ENCODE peak calls at places on chromosome 16, in four cellular contexts. N is fibroblast of lung, P is adipocyte, O is left ventricle myocardium inferior. F is an unnamed sample.

GRCh38 chr16:47033176-47033575 is 59.7 kb upstream of the DNAJA2 start:
- DNase-seq in N (no peak), P (no peak), O (no peak), F (no peak)

GRCh38 chr16:89651584-89651983 is 5.9 kb downstream of the CHMP1A start:
- DNase-seq in N (no peak), P (no peak), O (no peak), F (no peak)

GRCh38 chr16:87984868-87985267 is 33.6 kb downstream of the BANP start:
- DNase-seq in N (no peak), P (no peak), O (no peak), F (no peak)

GRCh38 chr16:18582902-18583301 is 21.0 kb upstream of the NOMO2 start:
- DNase-seq in N (no peak), P (no peak), O (no peak), F (no peak)

GRCh38 chr16:72015124-72015523 is 6.6 kb downstream of the DHODH start:
- DNase-seq in N (no peak), P (no peak), O (no peak), F (no peak)

GRCh38 chr16:19505600-19506303 is 16.1 kb downstream of the GDE1 start:
- DNase-seq in N (peak; percentile 80), P (peak; percentile 28), O (no peak), F (peak; percentile 64)

GRCh38 chr16:88651276-88651988 is 579 bp upstream of the CYBA start:
- DNase-seq in N (no peak), P (no peak), O (peak; percentile 48), F (no peak)

GRCh38 chr16:84255050-84255810 is 15.4 kb upstream of the KCNG4 start:
- DNase-seq in N (no peak), P (no peak), O (no peak), F (no peak)

GRCh38 chr16:55056585-55057520 is 126.2 kb downstream of the IRX5 start:
- DNase-seq in N (peak; percentile 2), P (peak; percentile 31), O (no peak), F (peak; percentile 36)

GRCh38 chr16:55297062-55297909 is 26.7 kb upstream of the IRX6 start:
- DNase-seq in N (peak; percentile 70), P (no peak), O (no peak), F (peak; percentile 80)

GRCh38 chr16:51041546-51041945 is 109.5 kb downstream of the SALL1 start:
- DNase-seq in N (no peak), P (no peak), O (no peak), F (no peak)

GRCh38 chr16:3810198-3810664 is 70.3 kb downstream of the CREBBP start:
- DNase-seq in N (no peak), P (no peak), O (no peak), F (no peak)

GRCh38 chr16:28609631-28610594 is at the start of gene SULT1A1:
- DNase-seq in N (no peak), P (no peak), O (peak; percentile 65), F (no peak)

GRCh38 chr16:79047337-79047736 is 553.2 kb downstream of the MAF start:
- DNase-seq in N (no peak), P (no peak), O (no peak), F (no peak)

GRCh38 chr16:53022374-53022773 is 30.3 kb downstream of the CHD9NB start:
- DNase-seq in N (peak; percentile 30), P (peak; percentile 84), O (no peak), F (peak; percentile 44)

GRCh38 chr16:87855852-87856715 is 13.2 kb downstream of the SLC7A5 start:
- DNase-seq in N (peak; percentile 52), P (no peak), O (peak; percentile 60), F (no peak)

GRCh38 chr16:88880226-88881051 is 14.0 kb upstream of the PABPN1L start:
- DNase-seq in N (no peak), P (no peak), O (no peak), F (no peak)

GRCh38 chr16:8634991-8635736 is 13.7 kb downstream of the METTL22 start:
- DNase-seq in N (peak; percentile 25), P (no peak), O (no peak), F (no peak)

GRCh38 chr16:27526169-27526568 is 23.5 kb downstream of the GTF3C1 start:
- DNase-seq in N (no peak), P (no peak), O (peak; percentile 75), F (no peak)

GRCh38 chr16:27639588-27640276 is 89.8 kb downstream of the KATNIP start:
- DNase-seq in N (peak; percentile 48), P (peak; percentile 65), O (no peak), F (peak; percentile 24)

GRCh38 chr16:29662729-29663019 is 373 bp upstream of the SPN start:
- DNase-seq in N (no peak), P (no peak), O (no peak), F (no peak)

GRCh38 chr16:21217121-21217520 is 5.7 kb upstream of the ZP2 start:
- DNase-seq in N (no peak), P (no peak), O (no peak), F (no peak)

GRCh38 chr16:57667526-57668258 is 414 bp upstream of the ADGRG3 start:
- DNase-seq in N (no peak), P (no peak), O (peak; percentile 34), F (no peak)

GRCh38 chr16:832652-833336 is 32.3 kb upstream of the GNG13 start:
- DNase-seq in N (no peak), P (no peak), O (no peak), F (no peak)

GRCh38 chr16:66984902-66985311 is 3.5 kb upstream of the CES4A start:
- DNase-seq in N (no peak), P (no peak), O (no peak), F (no peak)

GRCh38 chr16:73010150-73010676 is 37.7 kb downstream of the ZFHX3 start:
- DNase-seq in N (no peak), P (no peak), O (no peak), F (no peak)

GRCh38 chr16:66274335-66275110 is 92.0 kb upstream of the CDH5 start:
- DNase-seq in N (peak; percentile 36), P (peak; percentile 77), O (no peak), F (no peak)

GRCh38 chr16:29808219-29808900 is 2.0 kb downstream of the MAZ start:
- DNase-seq in N (no peak), P (no peak), O (no peak), F (no peak)

GRCh38 chr16:71796501-71796900 is 12.1 kb downstream of the AP1G1 start:
- DNase-seq in N (peak; percentile 47), P (peak; percentile 41), O (no peak), F (no peak)

GRCh38 chr16:8253718-8254117 is 336.6 kb downstream of the TMEM114 start:
- DNase-seq in N (no peak), P (no peak), O (no peak), F (no peak)

GRCh38 chr16:762049-762513 is 1.5 kb downstream of the MSLN start:
- DNase-seq in N (no peak), P (no peak), O (no peak), F (no peak)

GRCh38 chr16:30458561-30459394 is 13.1 kb upstream of the SEPHS2 start:
- DNase-seq in N (no peak), P (no peak), O (peak; percentile 38), F (no peak)

DNA sequence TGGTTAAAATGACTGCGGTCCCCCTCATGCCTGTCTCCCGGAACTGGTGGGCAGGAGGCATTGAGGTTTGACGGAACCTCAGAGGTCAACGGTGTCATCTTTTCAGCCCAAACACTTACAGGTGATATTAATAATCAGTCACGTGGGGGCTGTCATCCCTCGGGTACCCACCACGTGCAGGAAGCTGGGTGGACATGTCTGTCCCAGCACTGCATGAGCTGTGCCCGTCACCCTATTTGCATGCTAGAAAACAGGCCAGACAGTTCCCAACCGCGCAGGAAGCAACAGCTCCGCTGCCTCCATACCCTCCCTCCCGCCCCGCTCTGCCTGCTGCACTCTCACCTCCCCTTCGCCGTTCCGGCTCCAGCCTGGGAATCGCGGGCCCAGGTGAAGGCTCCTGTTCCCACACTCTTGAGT is 1.4 kb downstream of the SYNGR3 start:
- DNase-seq in N (no peak), P (no peak), O (no peak), F (no peak)
- H3K4me3 ChIP-seq in N (no peak overlapping the region), P (no peak overlapping the region), O (peak overlapping the region; percentile 66), F (no peak overlapping the region)

GRCh38 chr16:4891886-4892216 is 44.6 kb downstream of the UBN1 start:
- DNase-seq in N (no peak), P (no peak), O (no peak), F (peak; percentile 45)
- H3K36me3 ChIP-seq in N (peaks cover 7% of the 10 kb centered on the region), P (peaks cover 50% of the 10 kb centered on the region), O (peaks cover 38% of the 10 kb centered on the region), F (peaks cover 10% of the 10 kb centered on the region)

GRCh38 chr16:56610017-56610608 is 1.7 kb downstream of the MT2A start:
- DNase-seq in N (peak; percentile 96), P (peak; percentile 86), O (no peak), F (peak; percentile 98)
- H3K27me3 ChIP-seq in N (no peaks in the 10 kb centered on the region), P (no peaks in the 10 kb centered on the region), O (no peaks in the 10 kb centered on the region), F (no peaks in the 10 kb centered on the region)

GRCh38 chr16:67995423-67995822 is 3.9 kb downstream of the DPEP2 start:
- DNase-seq in N (no peak), P (no peak), O (no peak), F (no peak)

GRCh38 chr16:68005786-68006286 is 6.6 kb upstream of the DPEP2 start:
- DNase-seq in N (no peak), P (peak; percentile 8), O (no peak), F (no peak)

GRCh38 chr16:68003031-68003430 is 3.7 kb upstream of the DPEP2 start:
- DNase-seq in N (no peak), P (no peak), O (no peak), F (no peak)

GRCh38 chr16:68000024-68000423 is 740 bp upstream of the DPEP2 start:
- DNase-seq in N (no peak), P (no peak), O (no peak), F (no peak)

GRCh38 chr16:68000450-68000849 is 1.2 kb upstream of the DPEP2 start:
- DNase-seq in N (no peak), P (no peak), O (no peak), F (no peak)
- H3K4me3 ChIP-seq in N (no peak overlapping the region), P (no peak overlapping the region), O (no peak overlapping the region), F (no peak overlapping the region)

GRCh38 chr16:82996814-82997213 is 370.0 kb downstream of the CDH13 start:
- DNase-seq in N (no peak), P (no peak), O (no peak), F (no peak)
- H3K36me3 ChIP-seq in N (no peaks in the 10 kb centered on the region), P (no peaks in the 10 kb centered on the region), O (no peaks in the 10 kb centered on the region), F (no peaks in the 10 kb centered on the region)

DNA sequence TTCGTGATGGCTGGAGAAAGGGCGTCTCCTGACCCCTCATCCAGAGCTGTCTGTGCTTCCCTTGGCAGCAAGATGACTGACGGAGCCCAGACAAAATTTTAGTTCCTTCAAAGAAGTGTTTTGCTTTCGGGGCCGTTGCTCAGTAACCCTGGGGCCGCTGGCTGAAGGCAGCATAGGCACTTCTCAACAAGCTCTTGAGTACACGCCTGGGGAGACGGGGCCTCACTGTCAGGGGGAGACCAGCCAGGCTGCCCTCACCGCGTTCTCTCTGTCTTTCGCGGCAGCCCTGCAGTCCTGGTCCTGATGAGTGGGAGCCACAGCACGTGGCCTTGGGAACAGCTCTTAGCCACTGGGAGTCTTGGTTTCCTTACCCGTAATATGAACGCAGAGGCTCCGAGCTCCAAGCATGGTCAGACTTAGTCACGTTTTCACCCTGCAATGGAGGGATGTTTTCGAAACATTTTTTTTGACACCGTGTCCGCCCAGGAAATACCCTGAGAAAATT is 86.0 kb downstream of the IRF8 start:
- DNase-seq in N (no peak), P (no peak), O (no peak), F (no peak)
- H3K27me3 ChIP-seq in N (peaks cover 15% of the 10 kb centered on the region), P (peaks cover 68% of the 10 kb centered on the region), O (peaks cover 96% of the 10 kb centered on the region), F (no peaks in the 10 kb centered on the region)